ENCODE peak calls at places on chromosomes 1 and 21, in seven cellular contexts. Y is neural progenitor cell; S is AG04450; P is CD4-positive, alpha-beta T cell; W is HFF-Myc; L is brain microvascular endothelial cell; F is mucosa of descending colon. A is an unnamed sample.

GRCh38 chr1:182552527-182552926 is 36.5 kb downstream of the RNASEL start:
- DNase-seq in P (no peak), Y (no peak), L (no peak), W (no peak), S (no peak), F (no peak), A (no peak)

GRCh38 chr21:20330652-20331051 is 667.6 kb upstream of the NCAM2 start:
- DNase-seq in L (no peak), P (no peak), S (no peak), Y (no peak), W (no peak), F (no peak), A (no peak)

GRCh38 chr21:46153259-46154154 is 1.9 kb downstream of the FTCD start:
- DNase-seq in L (no peak), S (no peak), Y (peak; percentile 80), P (no peak), W (no peak), F (peak; percentile 47), A (peak; percentile 8)

GRCh38 chr1:99139876-99140275 is 124.4 kb upstream of the PLPPR4 start:
- DNase-seq in Y (no peak), P (no peak), F (no peak), W (no peak), S (no peak), L (no peak), A (no peak)

GRCh38 chr1:13666317-13666716 is 33.7 kb upstream of the PRDM2 start:
- DNase-seq in P (no peak), L (no peak), Y (no peak), W (no peak), F (no peak), S (no peak), A (no peak)

GRCh38 chr1:12121212-12122000 is 45.4 kb upstream of the TNFRSF1B start:
- DNase-seq in F (peak; percentile 19), P (no peak), S (peak; percentile 89), L (peak; percentile 21), Y (no peak), W (no peak), A (peak; percentile 44)

GRCh38 chr1:56157477-56157876 is 421.9 kb downstream of the PLPP3 start:
- DNase-seq in W (no peak), L (no peak), S (no peak), P (no peak), Y (no peak), F (no peak), A (no peak)

GRCh38 chr1:48654606-48655210 is 122.0 kb downstream of the BEND5 start:
- DNase-seq in S (no peak), L (no peak), F (no peak), P (no peak), W (no peak), Y (peak; percentile 62), A (no peak)

GRCh38 chr1:29033829-29034466 is 89.8 kb downstream of the TMEM200B start:
- DNase-seq in Y (peak; percentile 27), W (no peak), S (peak; percentile 8), P (no peak), L (peak; percentile 7), F (no peak), A (peak; percentile 38)

GRCh38 chr21:35332841-35333426 is 283.8 kb upstream of the RUNX1 start:
- DNase-seq in P (no peak), L (no peak), S (no peak), W (no peak), F (no peak), Y (no peak), A (no peak)

GRCh38 chr1:97930472-97930871 is 9.6 kb upstream of the DPYD start:
- DNase-seq in L (no peak), S (no peak), W (no peak), P (no peak), Y (no peak), F (no peak), A (no peak)

GRCh38 chr1:115677570-115677969 is 35.8 kb downstream of the VANGL1 start:
- DNase-seq in P (no peak), F (no peak), W (no peak), L (no peak), S (no peak), Y (peak; percentile 12), A (no peak)

DNA sequence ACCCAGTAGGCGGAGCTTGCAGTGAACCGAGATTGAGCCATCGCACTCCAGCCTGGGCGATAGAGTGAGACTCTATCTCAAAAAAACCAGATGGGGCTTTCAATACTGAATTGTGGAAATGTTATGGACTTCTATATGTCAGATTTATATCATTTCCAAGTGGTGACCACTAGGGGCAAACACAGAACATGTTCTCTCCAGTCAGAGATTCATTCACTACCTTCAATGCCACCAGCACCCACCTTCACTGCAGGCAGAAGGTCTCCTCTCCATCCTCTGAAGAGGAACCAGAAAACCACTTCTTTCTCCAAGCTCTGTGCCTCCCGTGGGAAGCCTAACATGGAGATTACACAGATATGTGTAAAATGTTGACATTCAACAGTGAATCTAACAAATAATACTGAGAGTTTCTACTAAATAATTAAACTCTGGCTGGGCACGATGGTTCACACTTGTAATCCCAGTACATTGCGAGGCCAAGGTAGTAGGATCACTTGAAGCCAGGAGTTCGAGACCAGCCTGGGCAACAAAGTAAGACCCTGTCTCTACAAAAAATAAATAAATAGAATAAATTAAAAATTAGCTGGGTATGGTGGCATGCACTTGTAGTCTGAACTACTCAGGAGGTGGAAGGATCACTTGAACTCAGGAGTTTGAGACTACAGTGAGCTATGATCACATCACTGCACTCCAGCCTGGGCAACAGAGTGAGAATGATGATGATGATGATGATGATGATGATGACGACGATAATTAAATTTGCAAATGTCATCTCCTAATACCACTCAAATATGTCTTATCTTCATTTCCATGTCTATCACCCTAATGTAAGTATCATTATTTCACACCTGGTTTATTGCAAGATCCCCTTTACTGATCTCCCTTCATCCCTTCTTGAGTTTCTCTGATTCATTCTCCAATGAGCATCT is 151.1 kb downstream of the ZNF281 start:
- DNase-seq in P (no peak), W (no peak), L (no peak), Y (no peak), F (no peak), S (no peak), A (no peak)
- TF ChIP-seq CTCF in P (peak; percentile 38), W (peak; percentile 50), L (peak; percentile 69), Y (peak; percentile 46), F (no peak), S (peak; percentile 62), A (peak; percentile 79)

DNA sequence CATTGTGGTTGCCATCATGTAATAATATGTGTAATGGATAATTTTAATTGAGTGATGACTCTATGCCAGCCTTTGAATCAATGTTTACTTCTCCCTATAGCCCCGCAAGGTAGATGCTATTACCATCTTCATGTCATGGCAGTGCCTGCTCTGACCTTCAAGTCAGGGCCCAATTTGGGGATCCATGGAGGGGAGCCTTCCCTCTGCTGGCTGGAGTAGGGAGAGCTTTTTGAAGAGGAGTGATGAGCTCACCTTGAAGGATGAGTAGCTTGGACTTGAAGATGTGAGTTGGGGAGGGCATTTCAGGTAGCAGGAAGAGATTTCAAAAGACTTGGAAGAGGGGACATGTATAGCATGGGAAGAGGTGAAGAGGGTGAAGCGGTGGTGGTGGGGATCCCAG is 189.2 kb downstream of the FOXD2 start:
- DNase-seq in S (no peak), W (no peak), P (no peak), L (no peak), Y (peak; percentile 20), F (no peak), A (no peak)
- TF ChIP-seq CTCF in S (no peak), W (peak; percentile 5), P (no peak), L (peak; percentile 18), Y (peak; percentile 19), F (no peak), A (no peak)

GRCh38 chr1:242427519-242427918 is 97.0 kb downstream of the PLD5 start:
- DNase-seq in F (no peak), Y (no peak), S (no peak), L (no peak), P (no peak), W (no peak), A (no peak)

GRCh38 chr1:242428403-242429190 is 95.9 kb downstream of the PLD5 start:
- DNase-seq in P (no peak), F (no peak), Y (no peak), L (no peak), W (no peak), S (no peak), A (no peak)

GRCh38 chr1:242430956-242431355 is 93.5 kb downstream of the PLD5 start:
- DNase-seq in F (no peak), Y (no peak), S (no peak), W (no peak), L (no peak), P (no peak), A (no peak)

GRCh38 chr1:242426271-242426905 is 98.1 kb downstream of the PLD5 start:
- DNase-seq in W (no peak), F (no peak), L (no peak), S (no peak), P (no peak), Y (no peak), A (no peak)

DNA sequence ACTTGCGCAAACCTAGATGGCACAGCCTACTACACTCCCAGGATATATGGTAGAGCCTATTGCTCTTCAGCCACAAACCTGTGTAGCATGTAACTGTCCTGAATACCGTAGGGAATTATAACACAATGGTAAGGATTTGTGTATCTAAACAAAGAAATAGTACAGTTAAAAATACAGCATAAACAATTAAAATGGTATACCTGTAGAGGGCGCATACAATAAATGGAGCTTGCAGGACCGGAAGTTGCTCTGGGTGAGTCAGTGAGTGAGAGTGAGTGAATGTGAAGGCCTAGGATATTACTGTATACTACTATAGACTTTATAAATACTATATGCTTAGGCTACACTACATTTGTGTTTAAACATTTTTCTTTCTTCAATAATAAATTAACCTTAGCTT is 99.3 kb downstream of the PLD5 start:
- DNase-seq in S (no peak), W (no peak), Y (no peak), P (no peak), L (peak; percentile 4), F (no peak), A (no peak)
- TF ChIP-seq CTCF in S (no peak), W (no peak), Y (peak; percentile 37), P (no peak), L (no peak), F (no peak), A (peak; percentile 25)

GRCh38 chr1:201465698-201466290 is 3.2 kb downstream of the PHLDA3 start:
- DNase-seq in F (no peak), W (no peak), L (no peak), Y (no peak), P (no peak), S (no peak), A (no peak)

GRCh38 chr1:201460783-201461182 is 8.2 kb downstream of the PHLDA3 start:
- DNase-seq in L (no peak), S (no peak), Y (no peak), P (no peak), F (no peak), W (no peak), A (no peak)

GRCh38 chr1:201461783-201462441 is 7.1 kb downstream of the PHLDA3 start:
- DNase-seq in W (peak; percentile 87), F (peak; percentile 81), P (no peak), L (peak; percentile 98), Y (no peak), S (peak; percentile 95), A (peak; percentile 93)

GRCh38 chr1:201461193-201461657 is 7.8 kb downstream of the PHLDA3 start:
- DNase-seq in W (peak; percentile 81), F (no peak), P (no peak), Y (no peak), L (peak; percentile 98), S (peak; percentile 88), A (peak; percentile 98)

DNA sequence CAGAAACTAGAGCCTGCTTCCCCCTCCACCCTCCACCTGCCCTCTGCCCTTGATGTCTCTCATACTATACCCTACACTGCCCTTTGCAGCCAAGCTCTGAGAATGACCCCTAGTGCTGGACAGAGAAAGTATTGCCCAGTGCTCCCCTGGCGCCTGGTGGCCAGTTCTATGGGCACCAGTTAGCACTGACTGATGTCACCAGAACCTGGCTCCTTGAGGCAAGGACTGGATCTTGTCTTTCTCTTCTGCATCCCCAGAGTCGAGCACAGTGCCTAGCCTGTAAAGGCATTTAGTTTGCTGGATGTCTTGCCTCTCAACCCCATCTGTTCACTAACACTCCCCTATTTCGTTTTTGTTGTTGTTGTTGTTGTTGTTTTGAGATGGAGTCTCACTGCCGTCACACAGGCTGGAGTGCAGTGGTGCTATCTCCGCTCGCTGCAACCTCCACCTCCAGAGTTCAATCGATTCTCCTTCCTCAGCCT is 5.9 kb downstream of the PHLDA3 start:
- DNase-seq in P (no peak), L (no peak), F (no peak), S (no peak), W (no peak), Y (peak; percentile 37), A (no peak)
- TF ChIP-seq CTCF in P (no peak), L (peak; percentile 72), F (no peak), S (peak; percentile 41), W (peak; percentile 23), Y (peak; percentile 39), A (peak; percentile 65)

A was measured in HFFc6.